ENCODE peak calls at places on chromosomes 16 and 17, in eight cellular contexts. C, V, S, J, N, W, T and M are unnamed samples.

GRCh38 chr17:59786536-59787319 is 79.3 kb downstream of the VMP1 start:
- DNase-seq in T (no peak), S (peak), W (no peak), V (peak), C (peak), J (peak), N (peak), M (peak)

GRCh38 chr16:54326266-54326662 is 39.7 kb upstream of the IRX3 start:
- DNase-seq in T (no peak), J (no peak), C (peak), N (no peak), W (no peak), V (peak), S (peak), M (no peak)

GRCh38 chr17:15966183-15966878 is 21.4 kb downstream of the ADORA2B start:
- DNase-seq in C (no peak), V (peak), T (peak), S (no peak), J (no peak), N (no peak), W (no peak), M (no peak)

GRCh38 chr16:56192971-56193936 is 2.0 kb downstream of the GNAO1 start:
- DNase-seq in T (no peak), C (peak), J (no peak), V (no peak), N (no peak), W (peak), S (no peak), M (no peak)

GRCh38 chr16:68000450-68000849 is 1.2 kb upstream of the DPEP2 start:
- DNase-seq in S (no peak), V (no peak), C (no peak), T (no peak), J (no peak), N (no peak), W (no peak), M (no peak)

GRCh38 chr17:19757536-19758180 is 9.6 kb upstream of the ALDH3A1 start:
- DNase-seq in T (no peak), J (no peak), V (no peak), C (no peak), W (no peak), N (no peak), S (no peak), M (no peak)

GRCh38 chr17:80096531-80097306 is 4.7 kb upstream of the GAA start:
- DNase-seq in T (no peak), S (no peak), W (no peak), J (no peak), V (no peak), N (no peak), C (no peak), M (no peak)

GRCh38 chr17:64638552-64639198 is 23.4 kb downstream of the SMURF2 start:
- DNase-seq in T (no peak), N (no peak), V (peak), C (peak), J (no peak), W (no peak), S (no peak), M (no peak)

GRCh38 chr16:16887193-16887592 is 508.3 kb downstream of the NPIPA7 start:
- DNase-seq in N (no peak), T (no peak), W (no peak), V (no peak), C (no peak), S (no peak), J (no peak), M (peak)

GRCh38 chr17:32102697-32103096 is 39.6 kb upstream of the RHOT1 start:
- DNase-seq in S (no peak), V (peak), C (no peak), T (peak), N (no peak), J (no peak), W (no peak), M (peak)

GRCh38 chr16:24950275-24950674 is 64.9 kb downstream of the ARHGAP17 start:
- DNase-seq in S (no peak), J (no peak), C (peak), W (no peak), N (no peak), V (peak), T (no peak), M (no peak)

GRCh38 chr16:56424791-56425438 is 430 bp downstream of the AMFR start:
- DNase-seq in T (peak), J (no peak), N (peak), C (no peak), V (no peak), S (no peak), W (peak), M (no peak)

GRCh38 chr17:5541610-5542202 is 42.6 kb downstream of the NLRP1 start:
- DNase-seq in N (no peak), C (no peak), W (no peak), V (no peak), T (no peak), S (no peak), J (no peak), M (no peak)

GRCh38 chr16:1188781-1189189 is 35.9 kb downstream of the CACNA1H start:
- DNase-seq in W (no peak), T (peak), V (peak), J (peak), S (no peak), C (peak), N (peak), M (no peak)

GRCh38 chr17:4072487-4073157 is 70.2 kb downstream of the ZZEF1 start:
- DNase-seq in N (no peak), C (peak), S (no peak), W (no peak), V (peak), T (no peak), J (no peak), M (no peak)

GRCh38 chr16:15055141-15056053 is 477 bp downstream of the NTAN1 start:
- DNase-seq in S (no peak), W (no peak), J (peak), N (no peak), T (no peak), C (peak), V (peak), M (no peak)

GRCh38 chr17:80663783-80664206 is 119.2 kb downstream of the RPTOR start:
- DNase-seq in S (no peak), C (no peak), T (no peak), J (no peak), N (no peak), W (no peak), V (no peak), M (no peak)